ENCODE peak calls at places on chromosomes 2 and 18, in seven cellular contexts. S, J, G, I, D, Z and T are unnamed samples.

GRCh38 chr2:132415256-132416079 is 1.1 kb upstream of the GPR39 start:
- DNase-seq in I (no peak), Z (peak), D (no peak), G (no peak), S (peak), J (no peak), T (no peak)

GRCh38 chr2:133421516-133422324 is 146.5 kb downstream of the NCKAP5 start:
- DNase-seq in I (no peak), Z (no peak), G (no peak), J (no peak), D (no peak), S (peak), T (no peak)

GRCh38 chr2:147485210-147485851 is 359.5 kb upstream of the ACVR2A start:
- DNase-seq in J (no peak), S (no peak), D (no peak), G (no peak), Z (no peak), I (no peak), T (no peak)

GRCh38 chr2:88091943-88092342 is 24.3 kb downstream of the SMYD1 start:
- DNase-seq in Z (no peak), J (no peak), D (no peak), G (no peak), S (no peak), I (no peak), T (no peak)

GRCh38 chr18:13510594-13510993 is 215.8 kb downstream of the FAM210A start:
- DNase-seq in Z (no peak), J (no peak), D (no peak), S (no peak), I (no peak), G (no peak), T (no peak)

GRCh38 chr2:235433860-235434259 is 60.0 kb upstream of the AGAP1 start:
- DNase-seq in D (no peak), Z (peak), G (no peak), J (no peak), I (peak), S (peak), T (no peak)

GRCh38 chr18:44927127-44927849 is 246.6 kb downstream of the SETBP1 start:
- DNase-seq in D (no peak), J (no peak), I (no peak), S (peak), Z (no peak), G (no peak), T (no peak)

GRCh38 chr2:1494257-1494656 is 81.0 kb downstream of the TPO start:
- DNase-seq in I (no peak), G (no peak), D (no peak), S (no peak), Z (no peak), J (no peak), T (no peak)

GRCh38 chr2:29074401-29074800 is at the start of gene PCARE:
- DNase-seq in S (no peak), I (no peak), D (no peak), G (no peak), Z (no peak), J (no peak), T (no peak)

GRCh38 chr2:120831891-120832290 is 96.2 kb downstream of the GLI2 start:
- DNase-seq in G (no peak), Z (no peak), D (no peak), J (no peak), I (no peak), S (no peak), T (no peak)

GRCh38 chr2:239441724-239442123 is 40.9 kb upstream of the HDAC4 start:
- DNase-seq in D (no peak), S (no peak), Z (no peak), G (no peak), I (no peak), J (no peak), T (no peak)